ENCODE peak calls at places on chromosomes 5 and 9, in ten cellular contexts. X, N, O, R, H, Y, C, P, B and G are unnamed samples.

GRCh38 chr5:59238126-59238902 is 655.2 kb downstream of the PDE4D start:
- DNase-seq in C (no peak), B (no peak), P (no peak), Y (no peak), X (no peak), N (no peak), O (no peak), H (no peak), R (no peak), G (no peak)

GRCh38 chr5:144368556-144368955 is 197.9 kb downstream of the KCTD16 start:
- DNase-seq in N (no peak), C (no peak), O (no peak), H (no peak), P (no peak), X (peak), B (no peak), R (no peak), Y (no peak), G (no peak)

GRCh38 chr9:116471093-116471906 is 215.8 kb upstream of the TRIM32 start:
- DNase-seq in C (no peak), B (no peak), Y (peak), X (no peak), O (peak), N (no peak), R (no peak), H (no peak), P (no peak), G (no peak)

GRCh38 chr9:134346151-134346550 is 19.9 kb downstream of the RXRA start:
- DNase-seq in P (no peak), X (peak), C (no peak), O (no peak), R (no peak), B (no peak), N (no peak), H (no peak), Y (no peak), G (no peak)

GRCh38 chr9:1458503-1458902 is 408.3 kb downstream of the DMRT2 start:
- DNase-seq in O (peak), C (peak), H (no peak), B (peak), Y (no peak), P (no peak), X (peak), N (no peak), R (no peak), G (no peak)

GRCh38 chr9:3898371-3899218 is 372.8 kb upstream of the RFX3 start:
- DNase-seq in X (no peak), C (no peak), Y (no peak), H (no peak), P (no peak), R (no peak), B (no peak), N (no peak), O (no peak), G (no peak)

GRCh38 chr5:35158627-35159369 is 71.5 kb downstream of the PRLR start:
- DNase-seq in Y (peak), C (no peak), P (no peak), O (no peak), X (no peak), H (no peak), B (no peak), R (no peak), N (no peak), G (no peak)

GRCh38 chr5:169602535-169602934 is 19.0 kb downstream of the SPDL1 start:
- DNase-seq in N (no peak), B (no peak), O (no peak), C (no peak), H (no peak), P (no peak), Y (no peak), R (no peak), X (peak), G (no peak)

GRCh38 chr5:81172710-81173109 is 60.4 kb upstream of the CKMT2 start:
- DNase-seq in C (no peak), X (peak), O (no peak), P (no peak), H (no peak), R (no peak), N (no peak), Y (no peak), B (no peak), G (no peak)